ENCODE peak calls at places on chromosomes 4 and X, in six cellular contexts. F is neuronal stem cell; Y is activated CD8-positive, alpha-beta memory T cell treated with anti-CD3 and anti-CD28 coated beads, Interleukin-2, amount 50 U/mL, for 48 hours; C is NCI-H774; P is CD8-positive, alpha-beta memory T cell; D is Daoy. T is an unnamed sample.
A peak's percentile ranks its signal among the peaks of the same experiment; 100 is the strongest.

GRCh38 chr4:85459736-85460135 is 15.2 kb upstream of the ARHGAP24 start:
- DNase-seq in F (no peak), Y (no peak), C (no peak), P (no peak), D (no peak), T (no peak)

GRCh38 chrX:20459410-20460350 is 193.0 kb upstream of the RPS6KA3 start:
- DNase-seq in F (no peak), Y (no peak), C (no peak), P (no peak), D (no peak), T (no peak)

GRCh38 chr4:156805696-156806095 is 165.9 kb downstream of the PDGFC start:
- DNase-seq in F (no peak), Y (no peak), C (no peak), P (no peak), D (peak; percentile 3), T (no peak)

GRCh38 chr4:83320548-83320947 is 14.1 kb downstream of the HPSE start:
- DNase-seq in F (no peak), Y (peak; percentile 61), C (no peak), P (no peak), D (peak; percentile 15), T (no peak)

GRCh38 chr4:146640459-146641061 is 1.9 kb downstream of the POU4F2 start:
- DNase-seq in F (no peak), Y (peak; percentile 53), C (no peak), P (no peak), D (no peak), T (no peak)

GRCh38 chrX:129116651-129117050 is 406.6 kb downstream of the SMARCA1 start:
- DNase-seq in F (no peak), Y (no peak), C (no peak), P (no peak), D (no peak), T (no peak)

GRCh38 chr4:91280551-91281290 is 1023.0 kb upstream of the GRID2 start:
- DNase-seq in F (no peak), Y (no peak), C (no peak), P (no peak), D (no peak), T (no peak)

GRCh38 chr4:100299019-100299418 is 108.8 kb upstream of the DDIT4L start:
- DNase-seq in F (no peak), Y (no peak), C (no peak), P (no peak), D (no peak), T (no peak)

GRCh38 chrX:124518888-124519287 is 172.5 kb downstream of the SH2D1A start:
- DNase-seq in F (no peak), Y (no peak), C (no peak), P (no peak), D (peak; percentile 44), T (no peak)

GRCh38 chr4:150140774-150141400 is 62.6 kb downstream of the DCLK2 start:
- DNase-seq in F (no peak), Y (no peak), C (no peak), P (no peak), D (peak; percentile 34), T (no peak)

GRCh38 chr4:110830461-110830860 is 207.6 kb upstream of the PITX2 start:
- DNase-seq in F (no peak), Y (no peak), C (no peak), P (no peak), D (no peak), T (no peak)

GRCh38 chr4:22720091-22720490 is 27.4 kb downstream of the GBA3 start:
- DNase-seq in F (no peak), Y (no peak), C (no peak), P (no peak), D (no peak), T (no peak)

GRCh38 chr4:71132486-71132885 is 139.0 kb downstream of the DCK start:
- DNase-seq in F (no peak), Y (no peak), C (no peak), P (no peak), D (no peak), T (no peak)

GRCh38 chrX:54482839-54483593 is 13.0 kb downstream of the FGD1 start:
- DNase-seq in F (no peak), Y (no peak), C (no peak), P (no peak), D (no peak), T (no peak)

GRCh38 chr4:38268837-38269236 is 308.6 kb downstream of the PTTG2 start:
- DNase-seq in F (no peak), Y (no peak), C (no peak), P (no peak), D (no peak), T (no peak)

GRCh38 chr4:32417113-32417704 is 1697.0 kb downstream of the PCDH7 start:
- DNase-seq in F (no peak), Y (no peak), C (no peak), P (no peak), D (no peak), T (no peak)

GRCh38 chr4:94365304-94365703 is 22.7 kb upstream of the HPGDS start:
- DNase-seq in F (no peak), Y (no peak), C (no peak), P (no peak), D (no peak), T (no peak)

GRCh38 chr4:173171098-173171497 is 2.5 kb downstream of the GALNT7 start:
- DNase-seq in F (no peak), Y (no peak), C (no peak), P (no peak), D (no peak), T (no peak)

GRCh38 chrX:37420756-37421155 is 71.6 kb downstream of the PRRG1 start:
- DNase-seq in F (no peak), Y (no peak), C (no peak), P (no peak), D (no peak), T (no peak)

GRCh38 chrX:29690061-29690460 is 525.3 kb upstream of the MAGEB2 start:
- DNase-seq in F (no peak), Y (no peak), C (no peak), P (no peak), D (no peak), T (no peak)

GRCh38 chr4:179110356-179110755 is 1668.1 kb upstream of the AGA start:
- DNase-seq in F (no peak), Y (no peak), C (no peak), P (no peak), D (peak; percentile 75), T (no peak)

GRCh38 chr4:140346136-140346535 is 27.3 kb upstream of the SCOC start:
- DNase-seq in F (no peak), Y (no peak), C (no peak), P (no peak), D (no peak), T (no peak)

GRCh38 chrX:21955398-21956189 is 15.1 kb downstream of the SMS start:
- DNase-seq in F (no peak), Y (no peak), C (no peak), P (no peak), D (no peak), T (no peak)

GRCh38 chr4:81650871-81651270 is 179.2 kb upstream of the RASGEF1B start:
- DNase-seq in F (no peak), Y (no peak), C (peak; percentile 71), P (no peak), D (no peak), T (peak; percentile 90)

GRCh38 chrX:71941771-71942170 is 31.1 kb downstream of the NHSL2 start:
- DNase-seq in F (no peak), Y (no peak), C (no peak), P (no peak), D (peak; percentile 70), T (no peak)

GRCh38 chr4:135705343-135705742 is 1503.8 kb upstream of the PABPC4L start:
- DNase-seq in F (no peak), Y (no peak), C (no peak), P (no peak), D (no peak), T (no peak)

GRCh38 chrX:143768976-143769375 is 48.4 kb upstream of the SPANXN2 start:
- DNase-seq in F (no peak), Y (no peak), C (no peak), P (no peak), D (no peak), T (no peak)

GRCh38 chr4:15077969-15078368 is 75.7 kb downstream of the CPEB2 start:
- DNase-seq in F (no peak), Y (no peak), C (no peak), P (no peak), D (no peak), T (no peak)

GRCh38 chr4:75142850-75143249 is 209.9 kb downstream of the PARM1 start:
- DNase-seq in F (no peak), Y (no peak), C (no peak), P (no peak), D (peak; percentile 5), T (no peak)

GRCh38 chr4:118410143-118410542 is 57.3 kb upstream of the PRSS12 start:
- DNase-seq in F (no peak), Y (no peak), C (no peak), P (no peak), D (peak; percentile 10), T (no peak)

GRCh38 chrX:31213941-31214340 is 142.1 kb upstream of the FTHL17 start:
- DNase-seq in F (no peak), Y (no peak), C (no peak), P (no peak), D (no peak), T (no peak)

GRCh38 chrX:123731987-123732678 is 719 bp downstream of the THOC2 start:
- DNase-seq in F (no peak), Y (peak; percentile 56), C (no peak), P (peak; percentile 3), D (peak; percentile 8), T (no peak)

GRCh38 chrX:118519411-118520205 is 24.0 kb downstream of the DOCK11 start:
- DNase-seq in F (no peak), Y (no peak), C (no peak), P (no peak), D (peak; percentile 2), T (no peak)

GRCh38 chr4:105453550-105454201 is 20.2 kb downstream of the PPA2 start:
- DNase-seq in F (no peak), Y (no peak), C (no peak), P (no peak), D (no peak), T (peak; percentile 2)

GRCh38 chrX:58051346-58051745 is 141.1 kb upstream of the ZXDA start:
- DNase-seq in F (no peak), Y (no peak), C (no peak), P (no peak), D (no peak), T (no peak)

GRCh38 chrX:39309721-39310152 is 508.5 kb downstream of the MID1IP1 start:
- DNase-seq in F (no peak), Y (no peak), C (no peak), P (peak; percentile 71), D (peak; percentile 60), T (no peak)